ENCODE peak calls at places on chromosome 4, in seven cellular contexts. R, B, Z, U, D, G and F are unnamed samples.

GRCh38 chr4:119025440-119025839 is 110.2 kb upstream of the MYOZ2 start:
- DNase-seq in R (peak; percentile 43), B (peak; percentile 51), Z (no peak), U (no peak), D (peak; percentile 48), G (peak; percentile 56), F (no peak)

GRCh38 chr4:168744021-168744420 is 247.2 kb downstream of the PALLD start:
- DNase-seq in R (no peak), B (no peak), Z (no peak), U (no peak), D (no peak), G (no peak), F (no peak)

GRCh38 chr4:124070688-124071484 is 641.6 kb downstream of the ANKRD50 start:
- DNase-seq in R (no peak), B (no peak), Z (no peak), U (no peak), D (no peak), G (no peak), F (no peak)

GRCh38 chr4:95531141-95531540 is 17.6 kb downstream of the UNC5C start:
- DNase-seq in R (no peak), B (no peak), Z (no peak), U (no peak), D (no peak), G (no peak), F (no peak)

GRCh38 chr4:5930456-5930855 is 37.6 kb upstream of the CRMP1 start:
- DNase-seq in R (no peak), B (no peak), Z (no peak), U (no peak), D (peak; percentile 20), G (no peak), F (no peak)

GRCh38 chr4:168664242-168664897 is 167.5 kb downstream of the PALLD start:
- DNase-seq in R (no peak), B (no peak), Z (no peak), U (no peak), D (no peak), G (no peak), F (no peak)

GRCh38 chr4:72377491-72378194 is 191.4 kb downstream of the ADAMTS3 start:
- DNase-seq in R (no peak), B (no peak), Z (no peak), U (no peak), D (no peak), G (no peak), F (no peak)

GRCh38 chr4:144176476-144176875 is 36.0 kb upstream of the GYPA start:
- DNase-seq in R (no peak), B (no peak), Z (no peak), U (no peak), D (no peak), G (no peak), F (no peak)

GRCh38 chr4:13865871-13866669 is 238.5 kb upstream of the BOD1L1 start:
- DNase-seq in R (no peak), B (no peak), Z (no peak), U (no peak), D (no peak), G (no peak), F (no peak)

GRCh38 chr4:69321153-69321729 is 41.0 kb downstream of the UGT2B28 start:
- DNase-seq in R (no peak), B (no peak), Z (no peak), U (no peak), D (peak; percentile 85), G (peak; percentile 21), F (no peak)

GRCh38 chr4:13980317-13980716 is 352.8 kb upstream of the BOD1L1 start:
- DNase-seq in R (no peak), B (no peak), Z (no peak), U (no peak), D (no peak), G (no peak), F (no peak)

GRCh38 chr4:105520819-105521790 is 31.3 kb upstream of the ARHGEF38 start:
- DNase-seq in R (no peak), B (no peak), Z (no peak), U (no peak), D (peak; percentile 34), G (no peak), F (no peak)

GRCh38 chr4:36004231-36004851 is 240.0 kb downstream of the ARAP2 start:
- DNase-seq in R (no peak), B (no peak), Z (no peak), U (no peak), D (no peak), G (no peak), F (no peak)

GRCh38 chr4:92121099-92121498 is 182.7 kb upstream of the GRID2 start:
- DNase-seq in R (no peak), B (no peak), Z (no peak), U (no peak), D (peak; percentile 28), G (no peak), F (no peak)

GRCh38 chr4:7201351-7202305 is 9.3 kb downstream of the SORCS2 start:
- DNase-seq in R (no peak), B (peak; percentile 8), Z (peak; percentile 69), U (no peak), D (no peak), G (no peak), F (peak; percentile 47)

GRCh38 chr4:3871181-3871852 is 105.1 kb downstream of the ADRA2C start:
- DNase-seq in R (no peak), B (no peak), Z (peak; percentile 56), U (no peak), D (no peak), G (no peak), F (no peak)

GRCh38 chr4:159508917-159509500 is 406.1 kb downstream of the RAPGEF2 start:
- DNase-seq in R (no peak), B (no peak), Z (no peak), U (no peak), D (no peak), G (no peak), F (no peak)

GRCh38 chr4:15142201-15142600 is 139.9 kb downstream of the CPEB2 start:
- DNase-seq in R (no peak), B (no peak), Z (no peak), U (no peak), D (no peak), G (no peak), F (no peak)

GRCh38 chr4:2891294-2891693 is 47.6 kb downstream of the ADD1 start:
- DNase-seq in R (no peak), B (no peak), Z (no peak), U (no peak), D (no peak), G (no peak), F (no peak)

GRCh38 chr4:147015531-147015930 is 69.9 kb upstream of the TTC29 start:
- DNase-seq in R (no peak), B (no peak), Z (no peak), U (no peak), D (no peak), G (no peak), F (no peak)

GRCh38 chr4:39636786-39637185 is 1.9 kb downstream of the SMIM14 start:
- DNase-seq in R (no peak), B (no peak), Z (no peak), U (no peak), D (no peak), G (no peak), F (no peak)

GRCh38 chr4:159312236-159312635 is 209.4 kb downstream of the RAPGEF2 start:
- DNase-seq in R (no peak), B (no peak), Z (no peak), U (no peak), D (no peak), G (no peak), F (no peak)

GRCh38 chr4:185344743-185345538 is 50.8 kb downstream of the LRP2BP start:
- DNase-seq in R (no peak), B (no peak), Z (no peak), U (no peak), D (no peak), G (no peak), F (no peak)

GRCh38 chr4:48905363-48906015 is 1.1 kb downstream of the OCIAD2 start:
- DNase-seq in R (no peak), B (no peak), Z (no peak), U (no peak), D (peak; percentile 31), G (no peak), F (no peak)
- TF ChIP-seq CTCF in R (no peak), B (no peak), Z (no peak), U (no peak), D (no peak), G (no peak), F (no peak)

DNA sequence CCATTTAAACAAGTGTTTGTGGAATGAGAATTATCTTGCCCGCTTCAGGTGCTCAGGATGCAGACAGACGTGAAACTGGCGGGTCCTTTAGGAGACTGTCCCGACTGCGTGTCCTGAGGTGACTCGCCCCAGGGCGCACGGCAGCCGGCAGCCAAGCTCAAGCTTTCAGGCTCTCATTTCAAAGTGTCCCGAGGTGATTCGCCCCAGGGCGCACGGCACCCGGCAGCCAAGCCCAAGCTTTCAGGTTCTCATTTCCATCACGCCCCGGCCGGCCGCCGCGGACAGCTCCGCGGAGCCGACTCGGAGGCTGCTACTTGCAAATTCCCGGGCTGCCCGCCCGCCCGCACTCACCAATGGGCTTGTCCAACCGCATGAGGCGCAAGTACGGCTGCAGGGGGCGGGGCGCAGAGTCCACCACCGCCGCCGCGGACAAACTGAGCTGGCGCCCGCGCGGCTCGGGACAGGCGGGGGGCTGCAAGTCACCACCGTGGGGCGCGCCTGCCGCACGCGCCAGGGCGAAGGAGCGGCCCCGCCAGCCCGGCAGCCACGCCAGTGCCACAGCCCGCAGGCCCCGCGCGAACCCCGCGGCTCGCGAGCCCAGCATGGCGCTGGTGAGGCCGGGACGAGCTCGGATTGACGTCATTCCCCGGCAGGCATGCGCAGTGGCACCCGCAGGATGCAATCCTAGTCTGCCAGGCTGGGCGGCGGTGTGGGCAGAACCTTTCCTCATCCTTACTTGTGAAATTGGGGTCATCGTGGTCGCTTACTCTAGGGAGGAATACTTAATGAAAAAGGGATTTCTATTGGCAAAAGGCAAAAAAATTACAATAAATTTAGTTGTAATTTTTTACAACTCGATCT is at the start of gene COQ2:
- DNase-seq in R (peak; percentile 91), B (peak; percentile 97), Z (peak; percentile 98), U (peak; percentile 74), D (peak; percentile 95), G (peak; percentile 93), F (peak; percentile 98)
- TF ChIP-seq POLR2A in R (peak; percentile 71), B (peak; percentile 75), Z (peak; percentile 75), U (no peak), D (no peak), G (no peak), F (no peak)

GRCh38 chr4:86919824-86920223 is 15.0 kb upstream of the AFF1 start:
- DNase-seq in R (no peak), B (no peak), Z (no peak), U (no peak), D (no peak), G (no peak), F (no peak)
- TF ChIP-seq CTCF in R (no peak), B (no peak), Z (no peak), U (no peak), D (no peak), G (no peak), F (no peak)

GRCh38 chr4:176001171-176002006 is 64.3 kb upstream of the WDR17 start:
- DNase-seq in R (no peak), B (no peak), Z (peak; percentile 87), U (no peak), D (no peak), G (no peak), F (no peak)
- TF ChIP-seq POLR2A in R (no peak), B (no peak), Z (no peak), U (no peak), D (no peak), G (no peak), F (no peak)

GRCh38 chr4:107247738-107248137 is 211.6 kb upstream of the DKK2 start:
- DNase-seq in R (peak; percentile 8), B (no peak), Z (peak; percentile 81), U (no peak), D (no peak), G (peak; percentile 23), F (no peak)
- TF ChIP-seq CTCF in R (no peak), B (no peak), Z (no peak), U (no peak), D (no peak), G (no peak), F (no peak)